ENCODE peak calls at places on chromosomes 7 and 10, in four cellular contexts. Q, R, U and M are unnamed samples.

GRCh38 chr7:47782022-47782421 is 166.2 kb downstream of the PKD1L1 start:
- DNase-seq in Q (peak; percentile 83), R (no peak), U (no peak), M (no peak)

GRCh38 chr10:8279598-8279997 is 225.1 kb downstream of the GATA3 start:
- DNase-seq in Q (peak; percentile 57), R (peak; percentile 38), U (no peak), M (no peak)

GRCh38 chr10:102927311-102928010 is 9.4 kb downstream of the CNNM2 start:
- DNase-seq in Q (no peak), R (no peak), U (no peak), M (no peak)

GRCh38 chr7:37081436-37081835 is 357.1 kb upstream of the AOAH start:
- DNase-seq in Q (no peak), R (no peak), U (no peak), M (no peak)

GRCh38 chr10:101611506-101611905 is 23.4 kb downstream of the DPCD start:
- DNase-seq in Q (no peak), R (no peak), U (no peak), M (no peak)

GRCh38 chr7:145065451-145065850 is 229.6 kb upstream of the TPK1 start:
- DNase-seq in Q (no peak), R (no peak), U (no peak), M (no peak)

GRCh38 chr7:318476-319266 is 28.7 kb downstream of the FOXL3 start:
- DNase-seq in Q (no peak), R (peak; percentile 73), U (peak; percentile 41), M (no peak)

GRCh38 chr7:36021367-36021766 is 131.7 kb upstream of the EEPD1 start:
- DNase-seq in Q (no peak), R (no peak), U (no peak), M (no peak)

GRCh38 chr7:44965441-44965903 is 13.3 kb downstream of the MYO1G start:
- DNase-seq in Q (no peak), R (no peak), U (peak; percentile 57), M (no peak)

GRCh38 chr10:59677253-59677831 is 32.3 kb downstream of the SLC16A9 start:
- DNase-seq in Q (no peak), R (no peak), U (no peak), M (no peak)

GRCh38 chr7:158731761-158732160 is 27.2 kb upstream of the NCAPG2 start:
- DNase-seq in Q (no peak), R (no peak), U (no peak), M (no peak)

GRCh38 chr10:72056932-72057751 is 31.2 kb downstream of the SPOCK2 start:
- DNase-seq in Q (no peak), R (no peak), U (no peak), M (no peak)
- H3K27ac ChIP-seq in Q (no peak overlapping the region), R (no peak overlapping the region), U (no peak overlapping the region), M (no peak overlapping the region)

DNA sequence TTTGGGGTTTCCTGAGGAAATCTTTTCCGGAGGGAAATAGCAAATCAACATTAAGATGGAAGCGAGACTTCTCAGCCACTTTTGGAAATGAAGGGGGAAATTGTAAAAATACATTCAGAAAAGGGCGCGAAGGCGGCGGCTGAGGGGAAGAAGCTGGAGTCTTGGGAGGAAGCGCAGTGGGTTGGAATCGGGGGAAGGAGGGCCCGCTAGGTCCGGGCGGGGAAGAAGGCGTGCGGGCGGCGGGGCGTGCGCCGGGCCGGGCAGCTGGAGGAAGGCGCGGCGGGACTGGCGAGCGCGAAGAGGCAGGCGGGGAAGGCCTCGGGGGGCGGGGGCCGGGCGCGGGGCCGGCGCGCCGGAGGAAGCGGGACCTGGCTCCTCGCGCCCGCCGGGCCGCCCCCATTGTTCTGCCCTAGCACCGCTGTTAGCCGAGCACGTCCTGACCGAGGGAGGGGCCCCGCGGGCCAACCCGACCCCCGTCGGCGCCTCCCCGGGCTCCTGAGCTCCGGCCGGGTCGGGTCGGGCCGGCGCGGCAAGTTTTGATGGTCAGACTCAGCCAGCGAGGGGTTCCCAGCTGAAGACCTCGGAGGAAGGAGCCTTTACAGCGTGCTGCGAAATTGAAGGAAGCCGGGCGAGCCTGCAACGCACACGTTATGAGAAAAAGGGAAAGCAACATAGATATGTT is 1.6 kb upstream of the SKIDA1 start:
- DNase-seq in Q (no peak), R (peak; percentile 73), U (peak; percentile 67), M (no peak)
- H3K27ac ChIP-seq in Q (peak overlapping the region; percentile 79), R (peak overlapping the region; percentile 99), U (peak overlapping the region; percentile 94), M (peak overlapping the region; percentile 91)

DNA sequence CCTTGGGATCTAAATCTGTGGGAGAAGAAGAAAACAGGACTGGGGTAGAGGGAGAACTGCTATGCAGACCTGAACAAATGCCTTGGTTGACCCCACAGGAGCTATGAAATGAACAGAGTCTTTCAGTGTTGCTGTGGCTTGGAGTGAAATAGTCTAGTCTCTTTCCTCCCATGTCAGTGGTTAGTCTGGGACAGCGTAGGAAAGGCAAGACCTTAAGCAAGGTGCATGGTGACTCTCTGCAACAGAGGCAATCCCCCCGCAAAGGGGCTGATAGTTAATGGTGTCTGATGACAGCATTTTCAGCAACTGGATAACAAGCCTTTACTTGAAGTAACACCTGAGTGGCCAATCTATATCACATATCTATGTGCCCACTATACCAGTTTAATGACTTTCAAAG is 62.3 kb downstream of the ARL4A start:
- DNase-seq in Q (no peak), R (no peak), U (no peak), M (no peak)
- H3K27ac ChIP-seq in Q (no peak overlapping the region), R (no peak overlapping the region), U (no peak overlapping the region), M (no peak overlapping the region)

DNA sequence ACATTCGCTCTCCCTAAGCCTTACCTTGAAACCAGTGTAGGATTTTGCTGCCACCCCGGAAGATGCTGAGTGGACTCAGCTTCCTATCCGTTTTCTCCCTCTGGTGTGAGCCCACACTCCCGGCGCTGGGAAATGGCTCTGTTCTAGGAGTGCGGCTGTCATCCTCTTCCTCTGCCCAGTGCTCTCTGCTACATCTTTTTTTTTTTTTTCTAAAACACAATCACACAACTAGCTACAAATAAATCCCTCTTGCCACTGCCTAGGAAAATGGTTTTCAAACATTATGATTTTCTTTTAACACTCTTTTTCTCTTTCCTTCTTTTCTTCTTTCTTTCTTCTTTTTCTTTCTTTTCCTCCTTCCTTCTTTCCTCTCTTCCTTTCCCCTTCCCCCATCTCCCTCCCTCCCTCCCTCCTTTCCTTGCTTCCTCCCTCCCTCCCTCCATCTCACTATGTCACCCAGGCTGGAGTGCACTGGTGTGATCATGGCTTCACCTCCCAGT is 27.9 kb upstream of the NMT2 start:
- DNase-seq in Q (no peak), R (no peak), U (no peak), M (no peak)
- H3K27ac ChIP-seq in Q (no peak overlapping the region), R (no peak overlapping the region), U (no peak overlapping the region), M (no peak overlapping the region)

GRCh38 chr10:44966129-44966815 is 6.7 kb downstream of the RASSF4 start:
- DNase-seq in Q (no peak), R (no peak), U (no peak), M (no peak)
- H3K27ac ChIP-seq in Q (no peak overlapping the region), R (no peak overlapping the region), U (no peak overlapping the region), M (no peak overlapping the region)

GRCh38 chr10:110225441-110225755 is 18.0 kb downstream of the MXI1 start:
- DNase-seq in Q (no peak), R (no peak), U (no peak), M (no peak)
- H3K27ac ChIP-seq in Q (no peak overlapping the region), R (peak overlapping the region; percentile 65), U (peak overlapping the region; percentile 55), M (peak overlapping the region; percentile 69)